ENCODE peak calls at places on chromosome 1, in seven cellular contexts. M is CD4-positive, alpha-beta T cell; P is A673; K is epithelial cell of esophagus; R is fibroblast of lung; I is fibroblast of mammary gland; U is heart right ventricle. L is an unnamed sample.

GRCh38 chr1:228015276-228016180 is 8.7 kb downstream of the WNT3A start:
- DNase-seq in M (no peak), P (no peak), K (peak; percentile 47), R (peak; percentile 57), I (peak; percentile 46), U (peak; percentile 3), L (peak; percentile 14)

GRCh38 chr1:183893561-183894289 is 88.8 kb downstream of the RGL1 start:
- DNase-seq in M (no peak), P (no peak), K (no peak), R (no peak), I (no peak), U (no peak), L (no peak)

GRCh38 chr1:225454067-225454618 is 26.3 kb upstream of the LBR start:
- DNase-seq in M (no peak), P (no peak), K (peak; percentile 94), R (no peak), I (peak; percentile 36), U (no peak), L (no peak)

GRCh38 chr1:81519987-81520386 is 280.7 kb upstream of the ADGRL2 start:
- DNase-seq in M (no peak), P (no peak), K (no peak), R (no peak), I (no peak), U (no peak), L (no peak)

GRCh38 chr1:23423415-23424170 is 955 bp downstream of the TCEA3 start:
- DNase-seq in M (no peak), P (no peak), K (no peak), R (no peak), I (no peak), U (peak; percentile 45), L (no peak)

GRCh38 chr1:52814465-52814864 is 28.1 kb upstream of the ZYG11A start:
- DNase-seq in M (no peak), P (no peak), K (peak; percentile 86), R (peak; percentile 29), I (no peak), U (no peak), L (no peak)

GRCh38 chr1:240562111-240562590 is 49.8 kb downstream of the GREM2 start:
- DNase-seq in M (no peak), P (no peak), K (no peak), R (peak; percentile 46), I (peak; percentile 70), U (no peak), L (no peak)

GRCh38 chr1:2606004-2606805 is 19.6 kb downstream of the PRXL2B start:
- DNase-seq in M (no peak), P (no peak), K (no peak), R (no peak), I (no peak), U (peak; percentile 28), L (no peak)

GRCh38 chr1:247614625-247615024 is 9.2 kb downstream of the OR2G3 start:
- DNase-seq in M (no peak), P (no peak), K (no peak), R (no peak), I (no peak), U (no peak), L (no peak)

GRCh38 chr1:10399487-10399917 is 638 bp downstream of the PGD start:
- DNase-seq in M (no peak), P (no peak), K (peak; percentile 39), R (peak; percentile 71), I (peak; percentile 55), U (no peak), L (no peak)

GRCh38 chr1:40712997-40713396 is 21.5 kb downstream of the NFYC start:
- DNase-seq in M (no peak), P (peak; percentile 40), K (no peak), R (no peak), I (no peak), U (no peak), L (peak; percentile 37)

GRCh38 chr1:198143797-198144196 is 13.0 kb upstream of the NEK7 start:
- DNase-seq in M (no peak), P (no peak), K (peak; percentile 52), R (no peak), I (no peak), U (no peak), L (peak; percentile 20)

GRCh38 chr1:21302747-21303715 is 12.8 kb upstream of the ECE1 start:
- DNase-seq in M (no peak), P (no peak), K (peak; percentile 56), R (peak; percentile 87), I (peak; percentile 92), U (no peak), L (no peak)

GRCh38 chr1:99782920-99783319 is 16.5 kb upstream of the FRRS1 start:
- DNase-seq in M (no peak), P (no peak), K (no peak), R (no peak), I (no peak), U (no peak), L (no peak)

GRCh38 chr1:85484716-85485115 is 19.8 kb upstream of the DDAH1 start:
- DNase-seq in M (no peak), P (no peak), K (peak; percentile 61), R (no peak), I (no peak), U (no peak), L (no peak)

GRCh38 chr1:210076620-210077019 is 138.6 kb downstream of the SYT14 start:
- DNase-seq in M (no peak), P (no peak), K (peak; percentile 6), R (peak; percentile 2), I (no peak), U (no peak), L (no peak)

GRCh38 chr1:98388431-98388830 is 273.1 kb upstream of the SNX7 start:
- DNase-seq in M (no peak), P (peak; percentile 86), K (peak; percentile 40), R (peak; percentile 88), I (peak; percentile 80), U (no peak), L (no peak)

GRCh38 chr1:1033731-1034437 is 14.0 kb downstream of the AGRN start:
- DNase-seq in M (no peak), P (no peak), K (no peak), R (no peak), I (no peak), U (no peak), L (no peak)

GRCh38 chr1:58608945-58609344 is 31.9 kb upstream of the TACSTD2 start:
- DNase-seq in M (no peak), P (no peak), K (peak; percentile 69), R (no peak), I (no peak), U (no peak), L (no peak)

GRCh38 chr1:209411491-209411929 is 172.0 kb upstream of the CAMK1G start:
- DNase-seq in M (no peak), P (no peak), K (peak; percentile 98), R (peak; percentile 65), I (peak; percentile 49), U (no peak), L (no peak)

GRCh38 chr1:159981351-159982055 is 27.5 kb upstream of the SLAMF9 start:
- DNase-seq in M (no peak), P (no peak), K (no peak), R (no peak), I (no peak), U (no peak), L (no peak)

GRCh38 chr1:184359909-184360308 is 26.9 kb upstream of the C1orf21 start:
- DNase-seq in M (no peak), P (no peak), K (peak; percentile 13), R (no peak), I (no peak), U (no peak), L (no peak)

GRCh38 chr1:25958475-25958874 is 39.4 kb downstream of the PAFAH2 start:
- DNase-seq in M (no peak), P (no peak), K (peak; percentile 79), R (peak; percentile 90), I (peak; percentile 66), U (no peak), L (no peak)

GRCh38 chr1:41864471-41865040 is 54.2 kb downstream of the HIVEP3 start:
- DNase-seq in M (no peak), P (no peak), K (no peak), R (peak; percentile 73), I (no peak), U (no peak), L (no peak)

GRCh38 chr1:62093261-62093660 is 101.4 kb upstream of the L1TD1 start:
- DNase-seq in M (no peak), P (no peak), K (no peak), R (peak; percentile 39), I (no peak), U (no peak), L (no peak)

GRCh38 chr1:25831569-25832196 is 11.9 kb downstream of the MTFR1L start:
- DNase-seq in M (no peak), P (peak; percentile 50), K (no peak), R (no peak), I (no peak), U (no peak), L (no peak)

GRCh38 chr1:73144321-73144720 is 862.0 kb upstream of the NEGR1 start:
- DNase-seq in M (no peak), P (no peak), K (no peak), R (no peak), I (no peak), U (no peak), L (no peak)

GRCh38 chr1:12376236-12377064 is 146.6 kb downstream of the VPS13D start:
- DNase-seq in M (no peak), P (no peak), K (no peak), R (no peak), I (no peak), U (no peak), L (no peak)
- TF ChIP-seq CTCF in M (no peak), P (no peak), K (no peak), R (no peak), I (no peak), U (no peak), L (no peak)

GRCh38 chr1:89780721-89781120 is 40.1 kb upstream of the LRRC8D start:
- DNase-seq in M (no peak), P (peak; percentile 75), K (peak; percentile 69), R (peak; percentile 56), I (peak; percentile 61), U (no peak), L (no peak)
- TF ChIP-seq CTCF in M (peak; percentile 48), P (peak; percentile 67), K (peak; percentile 54), R (peak; percentile 19), I (peak; percentile 45), U (peak; percentile 10), L (no peak)

GRCh38 chr1:156912861-156913808 is 7.3 kb upstream of the LRRC71 start:
- DNase-seq in M (no peak), P (no peak), K (no peak), R (no peak), I (peak; percentile 49), U (no peak), L (no peak)
- TF ChIP-seq CTCF in M (no peak), P (no peak), K (no peak), R (no peak), I (no peak), U (no peak), L (no peak)

DNA sequence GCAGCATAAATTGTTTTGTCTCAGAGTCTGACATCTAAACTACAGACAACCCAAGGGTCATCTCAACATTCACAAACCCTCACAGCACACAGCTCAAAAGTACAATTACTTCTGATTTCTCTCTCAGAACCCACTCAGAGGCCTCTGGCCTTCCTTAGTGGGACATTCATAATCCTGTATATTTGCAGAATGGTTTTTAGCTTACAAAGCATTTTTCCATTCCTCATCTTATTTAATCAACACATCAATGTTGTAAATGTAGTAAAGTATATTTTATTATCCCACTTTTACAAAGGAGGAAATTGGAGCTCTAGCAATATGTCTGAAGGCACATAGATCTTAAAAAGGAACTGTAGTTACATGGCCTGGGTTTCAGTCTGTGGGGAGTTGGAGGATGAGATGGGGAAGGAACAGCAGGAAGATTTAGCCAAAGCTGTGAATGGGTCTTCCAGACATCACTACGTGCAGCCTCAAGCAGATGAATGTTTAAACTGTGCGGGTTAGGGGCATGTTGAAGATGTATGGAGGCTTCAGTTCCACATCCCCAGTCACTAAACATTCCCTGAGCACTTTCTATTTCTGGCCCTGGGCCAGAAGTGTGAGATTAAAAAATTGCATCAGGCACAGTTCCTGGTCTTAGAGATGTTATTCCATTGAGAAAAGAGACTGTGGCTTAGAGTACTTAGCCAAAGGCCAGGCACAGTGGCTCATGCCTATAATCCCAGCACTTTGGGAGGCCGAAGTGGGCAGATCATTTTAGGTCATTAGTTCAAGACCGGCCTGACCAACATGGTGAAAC is 13.3 kb downstream of the AKNAD1 start:
- DNase-seq in M (no peak), P (peak; percentile 31), K (no peak), R (no peak), I (no peak), U (no peak), L (no peak)
- TF ChIP-seq CTCF in M (no peak), P (no peak), K (no peak), R (no peak), I (no peak), U (no peak), L (no peak)

L was measured in GM10248.